ENCODE peak calls at places on chromosomes 1 and 21, in six cellular contexts. L is CD8-positive, alpha-beta T cell; M is HCT116; N is CD4-positive, alpha-beta T cell; J is cardiac muscle cell; I is heart left ventricle. B is an unnamed sample. For H3K27me3, the result is how much of the 10 kb centered on the place peaks cover.

GRCh38 chr1:53509775-53510174 is 50.6 kb downstream of the DMRTB1 start:
- DNase-seq in L (no peak), M (no peak), N (no peak), J (no peak), I (no peak), B (no peak)

GRCh38 chr1:25819496-25820246 is at the start of gene MTFR1L:
- DNase-seq in L (peak), M (peak), N (peak), J (peak), I (peak), B (peak)

GRCh38 chr1:167136191-167136614 is 42.3 kb downstream of the STYXL2 start:
- DNase-seq in L (no peak), M (no peak), N (no peak), J (no peak), I (no peak), B (peak)

GRCh38 chr1:107480548-107480947 is 339.7 kb downstream of the NTNG1 start:
- DNase-seq in L (no peak), M (no peak), N (no peak), J (no peak), I (no peak), B (peak)

GRCh38 chr1:24216254-24216653 is 29.2 kb upstream of the IFNLR1 start:
- DNase-seq in L (no peak), M (no peak), N (no peak), J (no peak), I (no peak), B (peak)

GRCh38 chr1:97780884-97781283 is 139.9 kb downstream of the DPYD start:
- DNase-seq in L (no peak), M (no peak), N (no peak), J (no peak), I (no peak), B (no peak)

GRCh38 chr1:67760030-67760821 is 73.0 kb downstream of the GNG12 start:
- DNase-seq in L (peak), M (peak), N (peak), J (peak), I (peak), B (peak)

GRCh38 chr1:25572708-25573590 is 29.5 kb downstream of the LDLRAP1 start:
- DNase-seq in L (peak), M (no peak), N (peak), J (peak), I (no peak), B (peak)

GRCh38 chr21:30482130-30482529 is 2.0 kb upstream of the KRTAP19-1 start:
- DNase-seq in L (no peak), M (no peak), N (no peak), J (peak), I (no peak), B (no peak)

GRCh38 chr1:227654858-227655752 is 80.0 kb downstream of the JMJD4 start:
- DNase-seq in L (no peak), M (no peak), N (no peak), J (no peak), I (no peak), B (no peak)

GRCh38 chr1:209569445-209570207 is 13.9 kb upstream of the CAMK1G start:
- DNase-seq in L (peak), M (peak), N (peak), J (peak), I (peak), B (peak)

GRCh38 chr1:90149101-90149500 is 154.2 kb downstream of the ZNF326 start:
- DNase-seq in L (no peak), M (no peak), N (no peak), J (no peak), I (no peak), B (no peak)

GRCh38 chr1:111587509-111588174 is 31.9 kb upstream of the RAP1A start:
- DNase-seq in L (no peak), M (no peak), N (no peak), J (no peak), I (no peak), B (no peak)

GRCh38 chr1:173477286-173478098 is at the start of gene PRDX6:
- DNase-seq in L (peak), M (peak), N (peak), J (peak), I (peak), B (no peak)

GRCh38 chr1:212228076-212228475 is 57.1 kb upstream of the PPP2R5A start:
- DNase-seq in L (no peak), M (no peak), N (no peak), J (no peak), I (no peak), B (no peak)

GRCh38 chr1:176102700-176103244 is 104.3 kb downstream of the COP1 start:
- DNase-seq in L (no peak), M (no peak), N (no peak), J (no peak), I (no peak), B (no peak)

GRCh38 chr1:93426183-93426582 is 21.7 kb upstream of the FNBP1L start:
- DNase-seq in L (no peak), M (no peak), N (no peak), J (no peak), I (no peak), B (no peak)

GRCh38 chr1:1109743-1110142 is 6.1 kb downstream of the C1orf159 start:
- DNase-seq in L (no peak), M (no peak), N (peak), J (no peak), I (no peak), B (no peak)

GRCh38 chr21:43362306-43362927 is 64.5 kb downstream of the SIK1 start:
- DNase-seq in L (peak), M (no peak), N (peak), J (no peak), I (peak), B (peak)

GRCh38 chr1:17895401-17895800 is 140.3 kb downstream of the ACTL8 start:
- DNase-seq in L (no peak), M (no peak), N (no peak), J (no peak), I (no peak), B (no peak)

GRCh38 chr1:155032886-155033285 is 695 bp downstream of the DCST2 start:
- DNase-seq in L (no peak), M (no peak), N (no peak), J (no peak), I (no peak), B (no peak)

GRCh38 chr1:184634296-184634695 is 120.4 kb downstream of the EDEM3 start:
- DNase-seq in L (no peak), M (no peak), N (no peak), J (no peak), I (no peak), B (no peak)

GRCh38 chr1:45304311-45305081 is 22.2 kb upstream of the HPDL start:
- DNase-seq in L (no peak), M (no peak), N (no peak), J (peak), I (no peak), B (no peak)

GRCh38 chr21:38524168-38525153 is 26.2 kb upstream of the ERG start:
- DNase-seq in L (no peak), M (no peak), N (no peak), J (no peak), I (no peak), B (no peak)

GRCh38 chr1:5830771-5831599 is 161.2 kb downstream of the NPHP4 start:
- DNase-seq in L (no peak), M (no peak), N (no peak), J (peak), I (no peak), B (peak)

GRCh38 chr1:205578780-205579571 is 52.8 kb downstream of the ELK4 start:
- DNase-seq in L (no peak), M (no peak), N (peak), J (no peak), I (peak), B (no peak)

GRCh38 chr1:53579221-53580008 is 120.2 kb downstream of the DMRTB1 start:
- DNase-seq in L (no peak), M (no peak), N (peak), J (no peak), I (no peak), B (no peak)

GRCh38 chr1:55827350-55827749 is 612.2 kb upstream of the USP24 start:
- DNase-seq in L (no peak), M (no peak), N (no peak), J (no peak), I (no peak), B (no peak)

GRCh38 chr21:41664881-41665765 is 101.7 kb downstream of the RIPK4 start:
- DNase-seq in L (no peak), M (no peak), N (no peak), J (no peak), I (no peak), B (no peak)

GRCh38 chr1:46492871-46493270 is 3.2 kb downstream of the DMBX1 start:
- DNase-seq in L (no peak), M (no peak), N (no peak), J (no peak), I (no peak), B (no peak)

GRCh38 chr1:158809862-158810261 is 21.3 kb upstream of the MNDA start:
- DNase-seq in L (no peak), M (no peak), N (no peak), J (no peak), I (no peak), B (no peak)

GRCh38 chr1:246608616-246609376 is 42.5 kb downstream of the CNST start:
- DNase-seq in L (no peak), M (peak), N (no peak), J (no peak), I (peak), B (no peak)
- TF ChIP-seq CTCF in L (no peak), M (peak), N (no peak), J (peak), I (peak), B (peak)

GRCh38 chr1:178543291-178543609 is 30.3 kb downstream of the TEX35 start:
- DNase-seq in L (no peak), M (no peak), N (no peak), J (no peak), I (no peak), B (no peak)
- H3K27me3 ChIP-seq in L (under half), M (under half), N (under half), J (under half), I (under half), B (under half)

GRCh38 chr1:116982319-116983004 is 19.1 kb upstream of the CD101 start:
- DNase-seq in L (no peak), M (no peak), N (no peak), J (no peak), I (no peak), B (no peak)
- TF ChIP-seq CTCF in L (no peak), M (no peak), N (no peak), J (no peak), I (no peak), B (no peak)

DNA sequence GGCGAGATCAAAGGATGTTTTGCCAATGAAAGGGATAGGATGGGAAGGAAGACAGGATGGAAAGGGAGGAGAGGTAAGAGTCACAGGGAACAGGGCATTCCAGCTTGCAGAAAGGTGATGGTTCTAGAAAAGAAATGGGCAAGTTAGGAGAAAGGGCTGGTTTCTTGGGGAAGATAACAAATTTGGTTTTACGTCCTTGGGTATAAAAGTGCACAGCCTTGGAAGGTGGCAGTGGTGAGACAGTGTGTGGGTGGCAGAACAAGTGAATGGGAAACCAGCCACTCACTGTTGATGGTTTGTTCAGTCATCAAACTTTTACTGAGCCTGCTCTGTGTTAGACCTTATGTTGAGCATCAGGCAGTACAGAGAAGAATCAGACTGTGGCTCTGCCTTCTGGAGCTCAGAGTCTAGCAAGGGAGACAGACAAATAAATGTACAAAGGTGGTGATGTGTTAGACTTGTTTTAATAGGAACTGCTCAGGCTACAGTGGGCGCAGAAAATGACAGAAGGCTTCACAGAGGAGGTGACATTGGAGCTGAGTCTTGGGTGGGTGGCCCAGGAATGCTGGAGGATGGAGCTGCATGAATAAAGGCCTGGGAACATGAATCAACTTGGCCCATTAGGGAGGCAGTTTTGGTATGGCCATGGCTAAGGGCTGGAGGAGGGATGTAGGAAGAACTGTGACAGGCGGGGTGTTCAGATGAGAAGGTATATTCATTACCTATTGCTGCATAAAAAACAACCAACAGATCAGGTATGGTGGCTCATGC is 76.3 kb downstream of the EPHB2 start:
- DNase-seq in L (no peak), M (no peak), N (no peak), J (no peak), I (no peak), B (no peak)
- H3K27me3 ChIP-seq in L (under half), M (under half), N (under half), J (under half), I (under half), B (under half)

DNA sequence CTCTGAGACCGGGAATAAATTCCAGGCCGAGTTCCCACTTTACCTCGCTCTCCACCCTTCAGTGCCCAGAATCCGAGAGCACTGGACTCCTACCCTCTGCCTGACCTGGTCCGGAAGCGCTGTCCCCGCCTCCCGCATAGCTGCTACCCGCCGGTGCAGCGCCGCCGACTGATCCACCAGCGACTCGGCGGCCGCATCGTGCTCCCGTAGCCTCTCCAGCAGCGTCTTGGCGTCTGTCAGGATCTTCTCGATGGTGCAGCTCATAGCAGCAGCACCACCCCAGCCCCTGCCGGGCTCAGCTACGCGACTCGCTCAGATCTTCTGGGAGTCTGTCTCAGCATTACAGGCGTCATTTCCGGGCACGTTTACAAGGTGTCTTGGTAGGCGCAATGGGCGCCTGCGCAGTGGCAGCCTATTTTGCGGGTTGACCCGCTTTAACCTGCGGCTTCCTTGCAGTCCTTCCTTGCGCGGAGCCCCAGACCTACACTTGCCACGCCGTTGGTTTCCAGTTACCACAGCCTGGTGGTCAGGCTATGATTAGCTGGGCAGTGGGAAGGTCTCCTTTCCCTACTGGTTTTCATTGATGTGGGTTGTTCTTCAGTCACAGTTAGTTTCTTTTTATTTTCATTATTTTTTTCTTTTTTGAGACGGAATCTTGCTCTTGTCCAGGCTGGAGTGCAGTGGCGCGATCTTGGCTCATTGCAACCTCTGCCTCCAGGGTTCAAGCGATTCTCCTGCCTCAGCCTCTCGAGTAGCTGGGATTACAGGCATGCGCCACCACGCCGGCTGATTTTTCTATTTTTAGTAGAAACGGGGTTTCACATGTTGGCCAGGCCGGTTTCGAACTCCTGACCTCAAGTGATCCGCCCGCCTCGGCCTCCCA is at the start of gene SIKE1:
- DNase-seq in L (peak), M (peak), N (peak), J (peak), I (peak), B (peak)
- TF ChIP-seq CTCF in L (no peak), M (no peak), N (no peak), J (peak), I (peak), B (no peak)

GRCh38 chr21:44708866-44709425 is 2.4 kb downstream of the TSPEAR start:
- DNase-seq in L (no peak), M (no peak), N (peak), J (no peak), I (no peak), B (no peak)

GRCh38 chr21:44708213-44708865 is 3.0 kb downstream of the TSPEAR start:
- DNase-seq in L (no peak), M (no peak), N (peak), J (no peak), I (no peak), B (no peak)

GRCh38 chr21:44706026-44706705 is 5.2 kb downstream of the TSPEAR start:
- DNase-seq in L (no peak), M (no peak), N (no peak), J (no peak), I (no peak), B (no peak)

GRCh38 chr21:44704636-44705001 is 6.8 kb downstream of the TSPEAR start:
- DNase-seq in L (no peak), M (no peak), N (no peak), J (no peak), I (no peak), B (no peak)

DNA sequence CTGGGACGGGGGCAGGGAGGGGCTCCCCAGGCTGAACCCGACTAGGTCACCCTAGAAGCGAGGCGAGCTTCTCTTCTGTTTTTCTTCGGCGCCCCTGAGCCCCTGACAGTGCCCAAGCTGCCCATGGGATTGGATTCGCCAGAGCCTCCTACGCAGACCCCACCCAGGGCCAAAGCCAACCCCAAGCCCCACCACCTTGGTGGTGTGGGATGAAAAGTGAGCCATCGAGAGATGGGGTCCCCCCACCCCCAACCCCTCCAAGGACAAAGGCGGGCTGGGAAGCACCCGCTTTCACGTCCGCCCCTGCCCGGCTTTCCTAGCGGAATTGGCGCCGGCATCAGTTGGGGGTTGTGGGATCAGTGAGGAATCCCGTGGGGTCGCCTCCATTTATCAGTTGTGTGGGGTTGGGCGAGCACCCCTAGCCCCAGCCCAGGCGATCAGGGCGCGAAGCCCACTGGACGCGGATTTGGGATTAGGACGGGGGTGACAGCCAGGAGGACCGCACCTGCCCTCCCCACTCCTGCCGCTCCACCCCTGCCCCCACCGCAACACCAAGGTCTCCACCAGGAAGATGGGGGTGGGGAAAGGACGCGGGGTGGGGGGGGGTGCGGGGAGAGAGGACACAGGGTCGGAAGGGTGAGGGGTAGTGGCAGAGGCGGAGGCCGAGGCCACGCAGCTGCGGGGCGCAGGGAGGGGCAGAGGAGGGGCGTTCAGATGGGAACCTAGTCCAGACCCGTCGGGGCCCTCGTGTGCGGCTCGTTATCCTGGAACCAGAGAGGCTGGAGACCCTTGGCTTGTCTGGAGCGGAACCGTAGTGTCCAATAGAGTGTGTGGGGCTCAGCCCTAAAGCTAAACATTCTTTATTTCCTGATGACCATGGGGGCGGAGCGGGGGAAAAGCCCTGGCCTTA is 4.4 kb downstream of the TSPEAR start:
- DNase-seq in L (no peak), M (no peak), N (no peak), J (no peak), I (no peak), B (no peak)
- H3K27me3 ChIP-seq in L (half or more), M (under half), N (half or more), J (half or more), I (half or more), B (half or more)

GRCh38 chr21:26834181-26834945 is 10.8 kb downstream of the ADAMTS1 start:
- DNase-seq in L (no peak), M (no peak), N (no peak), J (no peak), I (no peak), B (no peak)
- TF ChIP-seq CTCF in L (no peak), M (no peak), N (no peak), J (peak), I (peak), B (peak)

DNA sequence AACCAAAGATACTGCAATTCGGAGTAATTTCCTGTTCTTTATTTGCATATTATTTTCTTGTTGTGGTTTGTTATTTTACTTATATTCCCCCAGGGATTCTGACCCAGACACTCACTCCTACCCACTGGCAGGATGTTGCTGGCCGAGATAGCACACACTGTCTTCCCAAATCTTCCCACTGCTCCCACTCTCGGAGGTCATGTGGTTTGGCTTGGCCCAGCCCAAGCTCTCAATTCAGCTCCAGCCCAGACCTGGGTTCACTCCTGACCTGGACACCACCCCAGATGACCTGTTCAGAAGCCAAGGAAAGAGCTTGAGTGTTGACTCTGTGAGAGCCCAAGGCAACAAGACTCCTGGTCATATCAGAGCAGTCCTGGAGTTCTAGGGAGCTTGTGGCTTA is 1.2 kb upstream of the FAM43B start:
- DNase-seq in L (no peak), M (no peak), N (no peak), J (no peak), I (peak), B (no peak)
- H3K27me3 ChIP-seq in L (under half), M (under half), N (half or more), J (under half), I (under half), B (under half)

B was measured in BE2C.